ENCODE peak calls at places on chromosomes 2 and 18, in six cellular contexts. S is AG09309, D is fibroblast of lung, E is GM18507, A is NCI-H1092 treated with DMSO at 0.1 percent for 48 hours, N is glomerular endothelial cell. B is an unnamed sample.

GRCh38 chr2:226782092-226782713 is 17.4 kb downstream of the IRS1 start:
- DNase-seq in D (peak), N (no peak), S (no peak), E (no peak), A (no peak), B (peak)

GRCh38 chr2:198441876-198442275 is 637.5 kb downstream of the PLCL1 start:
- DNase-seq in A (no peak), N (no peak), E (no peak), D (peak), S (no peak), B (no peak)

GRCh38 chr2:84301717-84302116 is 157.4 kb downstream of the SUCLG1 start:
- DNase-seq in N (no peak), D (no peak), A (no peak), S (no peak), E (no peak), B (no peak)

GRCh38 chr2:104429978-104430740 is 423.8 kb upstream of the POU3F3 start:
- DNase-seq in N (no peak), D (no peak), S (no peak), E (no peak), A (peak), B (no peak)

GRCh38 chr2:118371500-118371899 is 283.2 kb downstream of the INSIG2 start:
- DNase-seq in A (no peak), N (no peak), S (peak), E (no peak), D (peak), B (peak)

GRCh38 chr18:46439037-46439436 is 218.0 kb downstream of the LOXHD1 start:
- DNase-seq in S (no peak), E (no peak), N (no peak), D (no peak), A (no peak), B (no peak)

GRCh38 chr2:229445501-229446294 is 174.6 kb upstream of the PID1 start:
- DNase-seq in A (no peak), S (peak), N (no peak), D (peak), E (no peak), B (peak)

GRCh38 chr2:142100967-142101366 is 29.8 kb downstream of the LRP1B start:
- DNase-seq in E (no peak), A (no peak), D (no peak), N (no peak), S (no peak), B (no peak)

GRCh38 chr2:128412181-128412871 is 93.7 kb upstream of the HS6ST1 start:
- DNase-seq in A (no peak), N (no peak), E (no peak), D (no peak), S (no peak), B (no peak)

GRCh38 chr2:133919285-133919684 is 334.6 kb upstream of the MGAT5 start:
- DNase-seq in D (no peak), E (no peak), A (no peak), S (no peak), N (no peak), B (no peak)

GRCh38 chr2:33791625-33792024 is 192.5 kb upstream of the FAM98A start:
- DNase-seq in E (no peak), D (peak), S (peak), N (no peak), A (no peak), B (no peak)

GRCh38 chr2:31204761-31205160 is 12.6 kb downstream of the CAPN14 start:
- DNase-seq in N (no peak), D (no peak), E (no peak), S (no peak), A (no peak), B (no peak)

GRCh38 chr2:240458044-240458899 is 22.8 kb downstream of the GPC1 start:
- DNase-seq in N (no peak), E (no peak), A (no peak), S (no peak), D (no peak), B (no peak)

GRCh38 chr2:58341047-58341446 is 99.9 kb upstream of the FANCL start:
- DNase-seq in N (no peak), E (no peak), A (no peak), S (no peak), D (no peak), B (no peak)

GRCh38 chr2:70070557-70071268 is 16.6 kb upstream of the PCBP1 start:
- DNase-seq in E (peak), D (peak), S (peak), A (peak), N (peak), B (peak)

GRCh38 chr18:24968233-24968775 is 383.7 kb downstream of the ZNF521 start:
- DNase-seq in D (no peak), N (no peak), S (peak), E (no peak), A (no peak), B (no peak)